ENCODE peak calls at places on chromosomes 13 and 19, in nine cellular contexts. One of them, this sample, is unnamed. For H3K4me1, the result is how much of the 10 kb centered on the place peaks cover.

GRCh38 chr13:78680064-78680463 is 21.1 kb upstream of the OBI1 start:
- DNase-seq in mammary epithelial cell: no peak
- DNase-seq in A549: no peak
- DNase-seq in HCT116: no peak
- DNase-seq in lower lobe of right lung: no peak
- DNase-seq in RWPE2: no peak
- DNase-seq in IMR-90: no peak
- DNase-seq in uterus: no peak
- DNase-seq in neuronal stem cell: no peak
- DNase-seq in this sample: peak

GRCh38 chr13:46339035-46339666 is 47.9 kb downstream of the RUBCNL start:
- DNase-seq in mammary epithelial cell: peak
- DNase-seq in A549: no peak
- DNase-seq in HCT116: no peak
- DNase-seq in lower lobe of right lung: peak
- DNase-seq in RWPE2: no peak
- DNase-seq in IMR-90: peak
- DNase-seq in uterus: no peak
- DNase-seq in neuronal stem cell: no peak
- DNase-seq in this sample: no peak

GRCh38 chr19:44718441-44719261 is 19.7 kb downstream of the CEACAM16 start:
- DNase-seq in mammary epithelial cell: no peak
- DNase-seq in A549: peak
- DNase-seq in HCT116: no peak
- DNase-seq in lower lobe of right lung: peak
- DNase-seq in RWPE2: no peak
- DNase-seq in IMR-90: peak
- DNase-seq in uterus: peak
- DNase-seq in neuronal stem cell: peak
- DNase-seq in this sample: no peak

GRCh38 chr19:39168258-39169142 is 28.3 kb upstream of the NCCRP1 start:
- DNase-seq in mammary epithelial cell: no peak
- DNase-seq in A549: no peak
- DNase-seq in HCT116: no peak
- DNase-seq in lower lobe of right lung: no peak
- DNase-seq in RWPE2: no peak
- DNase-seq in IMR-90: no peak
- DNase-seq in uterus: no peak
- DNase-seq in neuronal stem cell: no peak
- DNase-seq in this sample: no peak

GRCh38 chr19:58455306-58455705 is 3.9 kb downstream of the ZNF324B start:
- DNase-seq in mammary epithelial cell: no peak
- DNase-seq in A549: no peak
- DNase-seq in HCT116: no peak
- DNase-seq in lower lobe of right lung: no peak
- DNase-seq in RWPE2: no peak
- DNase-seq in IMR-90: no peak
- DNase-seq in uterus: no peak
- DNase-seq in neuronal stem cell: no peak
- DNase-seq in this sample: no peak

GRCh38 chr13:112992931-112993700 is 24.1 kb downstream of the MCF2L start:
- DNase-seq in mammary epithelial cell: no peak
- DNase-seq in A549: no peak
- DNase-seq in HCT116: no peak
- DNase-seq in lower lobe of right lung: peak
- DNase-seq in RWPE2: no peak
- DNase-seq in IMR-90: no peak
- DNase-seq in uterus: no peak
- DNase-seq in neuronal stem cell: no peak
- DNase-seq in this sample: no peak

GRCh38 chr19:35505956-35506355 is 7.5 kb downstream of the DMKN start:
- DNase-seq in mammary epithelial cell: no peak
- DNase-seq in A549: no peak
- DNase-seq in HCT116: no peak
- DNase-seq in lower lobe of right lung: no peak
- DNase-seq in RWPE2: no peak
- DNase-seq in IMR-90: no peak
- DNase-seq in uterus: no peak
- DNase-seq in neuronal stem cell: no peak
- DNase-seq in this sample: no peak

GRCh38 chr19:10288662-10289166 is 1.0 kb upstream of the ICAM5 start:
- DNase-seq in mammary epithelial cell: no peak
- DNase-seq in A549: peak
- DNase-seq in HCT116: peak
- DNase-seq in lower lobe of right lung: peak
- DNase-seq in RWPE2: peak
- DNase-seq in IMR-90: peak
- DNase-seq in uterus: no peak
- DNase-seq in neuronal stem cell: no peak
- DNase-seq in this sample: peak

GRCh38 chr19:8052464-8052859 is at the start of gene CCL25:
- DNase-seq in mammary epithelial cell: no peak
- DNase-seq in A549: no peak
- DNase-seq in HCT116: no peak
- DNase-seq in lower lobe of right lung: no peak
- DNase-seq in RWPE2: no peak
- DNase-seq in IMR-90: no peak
- DNase-seq in uterus: no peak
- DNase-seq in neuronal stem cell: no peak
- DNase-seq in this sample: no peak

GRCh38 chr13:59483441-59484116 is 680.1 kb downstream of the DIAPH3 start:
- DNase-seq in mammary epithelial cell: no peak
- DNase-seq in A549: no peak
- DNase-seq in HCT116: no peak
- DNase-seq in lower lobe of right lung: no peak
- DNase-seq in RWPE2: no peak
- DNase-seq in IMR-90: peak
- DNase-seq in uterus: no peak
- DNase-seq in neuronal stem cell: no peak
- DNase-seq in this sample: no peak
- H3K4me3 ChIP-seq in mammary epithelial cell: no peak
- H3K4me3 ChIP-seq in A549: no peak
- H3K4me3 ChIP-seq in HCT116: no peak
- H3K4me3 ChIP-seq in lower lobe of right lung: no peak
- H3K4me3 ChIP-seq in RWPE2: no peak
- H3K4me3 ChIP-seq in IMR-90: no peak
- H3K4me3 ChIP-seq in uterus: no peak
- H3K4me3 ChIP-seq in neuronal stem cell: no peak
- H3K4me3 ChIP-seq in this sample: no peak

DNA sequence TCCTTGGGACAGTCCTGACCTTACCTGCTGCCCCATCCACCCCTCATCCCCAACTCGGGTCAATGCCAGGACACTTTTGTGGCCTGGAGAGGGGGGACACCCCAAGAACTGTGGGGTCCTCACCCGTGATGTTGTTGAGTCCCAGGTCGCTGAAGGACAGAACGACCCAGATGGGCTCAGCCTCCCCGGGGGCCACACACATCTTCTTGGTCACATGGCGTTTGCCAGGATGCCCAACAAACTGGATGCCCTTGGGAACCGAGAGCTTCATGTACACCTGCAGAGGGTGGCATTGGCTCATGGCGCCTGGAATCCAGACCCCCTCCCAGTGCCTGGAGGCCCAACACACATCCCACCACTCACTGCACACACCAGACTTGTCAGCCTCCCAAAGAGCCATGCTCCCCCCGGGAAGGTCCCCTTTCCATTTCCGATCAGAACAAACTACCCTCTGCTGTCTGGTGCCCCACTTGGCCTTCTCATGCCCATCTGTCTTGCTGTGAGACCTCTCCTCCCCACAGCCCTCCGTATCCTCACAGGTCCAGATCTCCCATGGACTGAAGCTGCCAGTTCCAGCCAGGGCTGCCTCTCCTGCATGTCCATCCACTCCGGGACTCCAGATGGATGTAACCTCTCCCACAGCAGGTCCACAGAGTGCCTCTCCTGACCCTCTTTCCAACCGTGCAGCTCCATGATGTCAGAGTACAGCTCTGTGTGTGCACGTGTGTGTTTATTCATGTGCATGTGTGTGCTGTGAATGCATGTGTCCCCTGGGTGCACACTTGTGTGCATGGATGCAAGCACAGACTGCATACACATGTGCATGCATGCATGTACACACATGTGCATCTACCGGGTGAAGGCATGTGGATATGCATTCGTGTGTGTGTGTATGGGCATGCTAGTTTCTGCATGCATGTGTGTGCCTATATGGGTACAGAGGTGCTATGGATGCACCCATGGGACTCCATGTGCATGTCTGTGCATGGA is 58.4 kb downstream of the F2RL3 start:
- DNase-seq in mammary epithelial cell: no peak
- DNase-seq in A549: no peak
- DNase-seq in HCT116: no peak
- DNase-seq in lower lobe of right lung: no peak
- DNase-seq in RWPE2: no peak
- DNase-seq in IMR-90: no peak
- DNase-seq in uterus: no peak
- DNase-seq in neuronal stem cell: no peak
- DNase-seq in this sample: no peak
- H3K27ac ChIP-seq in mammary epithelial cell: no peak
- H3K27ac ChIP-seq in A549: no peak
- H3K27ac ChIP-seq in HCT116: no peak
- H3K27ac ChIP-seq in lower lobe of right lung: no peak
- H3K27ac ChIP-seq in RWPE2: no peak
- H3K27ac ChIP-seq in IMR-90: no peak
- H3K27ac ChIP-seq in uterus: no peak
- H3K27ac ChIP-seq in neuronal stem cell: no peak
- H3K27ac ChIP-seq in this sample: no peak

DNA sequence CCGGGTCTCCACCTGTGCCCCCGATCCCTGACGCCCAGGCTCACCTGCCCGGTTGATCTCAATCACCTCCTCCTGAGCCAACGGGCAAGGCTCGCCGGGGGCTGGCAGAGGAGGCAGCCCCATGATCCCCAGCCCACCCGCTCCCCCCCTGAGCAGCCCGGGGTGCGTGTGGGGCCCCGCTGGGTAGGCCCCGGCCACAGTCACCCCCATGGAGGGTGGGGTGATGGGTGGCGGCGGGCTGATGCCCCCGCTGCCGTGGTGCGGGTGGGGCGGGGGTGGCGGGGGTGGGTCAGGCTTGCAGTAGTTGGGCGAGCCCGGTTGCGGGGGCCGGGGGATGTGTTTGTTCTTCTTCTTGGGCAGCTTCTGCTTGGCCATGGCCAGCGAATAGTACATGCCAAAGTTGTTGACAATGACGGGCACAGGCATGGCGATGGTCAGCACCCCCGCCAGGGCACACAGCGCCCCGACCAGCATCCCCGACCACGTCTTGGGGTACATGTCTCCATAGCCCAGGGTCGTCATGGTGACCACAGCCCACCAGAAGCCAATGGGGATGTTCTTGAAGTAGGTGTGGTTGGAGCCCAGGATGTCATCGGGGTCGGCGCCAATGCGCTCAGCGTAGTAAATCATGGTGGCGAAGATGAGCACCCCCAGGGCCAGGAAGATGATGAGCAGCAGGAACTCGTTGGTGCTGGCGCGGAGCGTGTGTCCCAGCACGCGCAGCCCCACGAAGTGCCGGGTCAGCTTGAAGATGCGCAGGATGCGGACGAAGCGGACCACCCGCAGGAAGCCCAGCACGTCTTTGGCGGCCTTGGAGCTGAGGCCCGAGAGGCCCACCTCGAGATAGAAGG is 6.0 kb downstream of the KCNC3 start:
- DNase-seq in mammary epithelial cell: no peak
- DNase-seq in A549: no peak
- DNase-seq in HCT116: no peak
- DNase-seq in lower lobe of right lung: no peak
- DNase-seq in RWPE2: no peak
- DNase-seq in IMR-90: no peak
- DNase-seq in uterus: no peak
- DNase-seq in neuronal stem cell: no peak
- DNase-seq in this sample: no peak
- H3K4me1 ChIP-seq in mammary epithelial cell: under half
- H3K4me1 ChIP-seq in A549: under half
- H3K4me1 ChIP-seq in HCT116: under half
- H3K4me1 ChIP-seq in lower lobe of right lung: under half
- H3K4me1 ChIP-seq in RWPE2: under half
- H3K4me1 ChIP-seq in IMR-90: under half
- H3K4me1 ChIP-seq in uterus: under half
- H3K4me1 ChIP-seq in neuronal stem cell: under half
- H3K4me1 ChIP-seq in this sample: under half

GRCh38 chr19:40614595-40615411 is 13.6 kb downstream of the LTBP4 start:
- DNase-seq in mammary epithelial cell: peak
- DNase-seq in A549: no peak
- DNase-seq in HCT116: peak
- DNase-seq in lower lobe of right lung: peak
- DNase-seq in RWPE2: peak
- DNase-seq in IMR-90: peak
- DNase-seq in uterus: peak
- DNase-seq in neuronal stem cell: peak
- DNase-seq in this sample: peak
- H3K4me3 ChIP-seq in mammary epithelial cell: peak
- H3K4me3 ChIP-seq in A549: no peak
- H3K4me3 ChIP-seq in HCT116: peak
- H3K4me3 ChIP-seq in lower lobe of right lung: peak
- H3K4me3 ChIP-seq in RWPE2: peak
- H3K4me3 ChIP-seq in IMR-90: peak
- H3K4me3 ChIP-seq in uterus: peak
- H3K4me3 ChIP-seq in neuronal stem cell: no peak
- H3K4me3 ChIP-seq in this sample: peak

DNA sequence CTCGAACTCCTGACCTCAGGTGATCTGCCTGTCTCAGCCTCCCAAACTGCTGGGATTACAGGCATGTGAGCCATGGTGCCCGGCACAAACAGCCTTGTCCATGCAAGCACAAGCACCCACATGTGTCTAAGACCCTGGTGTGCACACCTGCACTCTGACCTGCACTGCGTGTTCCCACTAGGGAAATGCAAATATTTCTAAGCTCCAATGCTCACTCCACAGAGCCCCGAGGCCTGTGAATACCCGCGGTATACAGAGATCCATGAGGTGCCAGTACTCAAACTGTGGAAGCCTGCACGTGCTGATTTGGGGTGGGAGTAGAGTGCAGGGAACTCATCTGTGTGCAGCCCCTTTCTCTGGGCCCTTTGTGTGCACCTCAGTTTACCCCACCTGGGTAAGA is 14.7 kb downstream of the GADD45B start:
- DNase-seq in mammary epithelial cell: no peak
- DNase-seq in A549: no peak
- DNase-seq in HCT116: no peak
- DNase-seq in lower lobe of right lung: no peak
- DNase-seq in RWPE2: no peak
- DNase-seq in IMR-90: no peak
- DNase-seq in uterus: no peak
- DNase-seq in neuronal stem cell: no peak
- DNase-seq in this sample: no peak
- H3K27ac ChIP-seq in mammary epithelial cell: peak
- H3K27ac ChIP-seq in A549: peak
- H3K27ac ChIP-seq in HCT116: no peak
- H3K27ac ChIP-seq in lower lobe of right lung: peak
- H3K27ac ChIP-seq in RWPE2: peak
- H3K27ac ChIP-seq in IMR-90: no peak
- H3K27ac ChIP-seq in uterus: no peak
- H3K27ac ChIP-seq in neuronal stem cell: no peak
- H3K27ac ChIP-seq in this sample: no peak

DNA sequence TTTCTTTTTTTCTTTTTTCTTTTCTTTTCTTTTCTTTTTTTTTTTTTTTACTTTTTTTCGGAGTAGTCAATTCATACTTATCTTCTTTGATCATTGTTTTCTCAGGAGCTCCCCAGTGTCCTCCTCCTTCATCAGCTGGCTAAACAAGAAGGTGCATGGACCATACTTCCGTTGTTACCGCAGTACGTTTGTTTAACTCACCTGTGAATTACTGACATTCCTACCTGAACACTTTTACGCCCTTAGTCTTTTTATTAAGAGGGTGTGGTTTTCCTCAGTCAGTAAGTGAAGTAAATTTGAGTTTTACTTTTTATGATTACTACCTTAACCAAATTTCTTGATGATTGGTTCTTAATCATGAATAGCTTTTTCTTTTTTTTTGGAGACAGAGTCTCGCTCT is 47.1 kb downstream of the B3GLCT start:
- DNase-seq in mammary epithelial cell: no peak
- DNase-seq in A549: no peak
- DNase-seq in HCT116: no peak
- DNase-seq in lower lobe of right lung: no peak
- DNase-seq in RWPE2: no peak
- DNase-seq in IMR-90: no peak
- DNase-seq in uterus: no peak
- DNase-seq in neuronal stem cell: no peak
- DNase-seq in this sample: no peak
- H3K4me1 ChIP-seq in mammary epithelial cell: under half
- H3K4me1 ChIP-seq in A549: under half
- H3K4me1 ChIP-seq in HCT116: under half
- H3K4me1 ChIP-seq in lower lobe of right lung: under half
- H3K4me1 ChIP-seq in RWPE2: under half
- H3K4me1 ChIP-seq in IMR-90: under half
- H3K4me1 ChIP-seq in uterus: under half
- H3K4me1 ChIP-seq in neuronal stem cell: under half
- H3K4me1 ChIP-seq in this sample: under half